ENCODE peak calls at places on chromosomes 16 and 17, in five cellular contexts. One of them, this sample, is unnamed.

GRCh38 chr17:4127555-4127954 is 15.3 kb downstream of the ZZEF1 start:
- DNase-seq in ACHN: no peak
- DNase-seq in activated CD4-positive, alpha-beta T cell treated with anti-CD3 and anti-CD28 coated beads, Interleukin-2, amount 10 ng/mL, durations not matched to agents 7 days and 5 days: no peak
- DNase-seq in Right ventricle myocardium superior: no peak
- DNase-seq in NAMALWA: no peak
- DNase-seq in this sample: no peak

GRCh38 chr16:84284168-84284722 is 10.4 kb upstream of the WFDC1 start:
- DNase-seq in NAMALWA: no peak
- DNase-seq in activated CD4-positive, alpha-beta T cell treated with anti-CD3 and anti-CD28 coated beads, Interleukin-2, amount 10 ng/mL, durations not matched to agents 7 days and 5 days: no peak
- DNase-seq in Right ventricle myocardium superior: peak
- DNase-seq in ACHN: no peak
- DNase-seq in this sample: peak

GRCh38 chr17:49815761-49816281 is 27.3 kb downstream of the KAT7 start:
- DNase-seq in ACHN: no peak
- DNase-seq in Right ventricle myocardium superior: no peak
- DNase-seq in activated CD4-positive, alpha-beta T cell treated with anti-CD3 and anti-CD28 coated beads, Interleukin-2, amount 10 ng/mL, durations not matched to agents 7 days and 5 days: no peak
- DNase-seq in NAMALWA: no peak
- DNase-seq in this sample: no peak

GRCh38 chr17:4550534-4551039 is 4.6 kb downstream of the MYBBP1A start:
- DNase-seq in ACHN: no peak
- DNase-seq in Right ventricle myocardium superior: no peak
- DNase-seq in activated CD4-positive, alpha-beta T cell treated with anti-CD3 and anti-CD28 coated beads, Interleukin-2, amount 10 ng/mL, durations not matched to agents 7 days and 5 days: no peak
- DNase-seq in NAMALWA: no peak
- DNase-seq in this sample: peak

GRCh38 chr17:2183346-2183745 is 120.2 kb downstream of the SMG6 start:
- DNase-seq in ACHN: no peak
- DNase-seq in Right ventricle myocardium superior: no peak
- DNase-seq in activated CD4-positive, alpha-beta T cell treated with anti-CD3 and anti-CD28 coated beads, Interleukin-2, amount 10 ng/mL, durations not matched to agents 7 days and 5 days: no peak
- DNase-seq in NAMALWA: no peak
- DNase-seq in this sample: no peak

GRCh38 chr16:51807551-51807950 is 656.5 kb upstream of the SALL1 start:
- DNase-seq in activated CD4-positive, alpha-beta T cell treated with anti-CD3 and anti-CD28 coated beads, Interleukin-2, amount 10 ng/mL, durations not matched to agents 7 days and 5 days: no peak
- DNase-seq in ACHN: no peak
- DNase-seq in NAMALWA: no peak
- DNase-seq in Right ventricle myocardium superior: no peak
- DNase-seq in this sample: no peak

GRCh38 chr16:67718668-67719047 is 458 bp downstream of the GFOD2 start:
- DNase-seq in NAMALWA: peak
- DNase-seq in Right ventricle myocardium superior: no peak
- DNase-seq in activated CD4-positive, alpha-beta T cell treated with anti-CD3 and anti-CD28 coated beads, Interleukin-2, amount 10 ng/mL, durations not matched to agents 7 days and 5 days: peak
- DNase-seq in ACHN: no peak
- DNase-seq in this sample: no peak

GRCh38 chr17:73646409-73647305 is 2.4 kb upstream of the SDK2 start:
- DNase-seq in activated CD4-positive, alpha-beta T cell treated with anti-CD3 and anti-CD28 coated beads, Interleukin-2, amount 10 ng/mL, durations not matched to agents 7 days and 5 days: peak
- DNase-seq in NAMALWA: peak
- DNase-seq in Right ventricle myocardium superior: no peak
- DNase-seq in ACHN: no peak
- DNase-seq in this sample: no peak

GRCh38 chr17:37847811-37848331 is 76.3 kb upstream of the TBC1D3K start:
- DNase-seq in NAMALWA: no peak
- DNase-seq in activated CD4-positive, alpha-beta T cell treated with anti-CD3 and anti-CD28 coated beads, Interleukin-2, amount 10 ng/mL, durations not matched to agents 7 days and 5 days: no peak
- DNase-seq in ACHN: no peak
- DNase-seq in Right ventricle myocardium superior: no peak
- DNase-seq in this sample: no peak

GRCh38 chr16:67537636-67538591 is 9.3 kb downstream of the RIPOR1 start:
- DNase-seq in activated CD4-positive, alpha-beta T cell treated with anti-CD3 and anti-CD28 coated beads, Interleukin-2, amount 10 ng/mL, durations not matched to agents 7 days and 5 days: peak
- DNase-seq in NAMALWA: no peak
- DNase-seq in Right ventricle myocardium superior: peak
- DNase-seq in ACHN: no peak
- DNase-seq in this sample: peak

GRCh38 chr17:9055281-9055680 is 34.0 kb downstream of the NTN1 start:
- DNase-seq in activated CD4-positive, alpha-beta T cell treated with anti-CD3 and anti-CD28 coated beads, Interleukin-2, amount 10 ng/mL, durations not matched to agents 7 days and 5 days: no peak
- DNase-seq in NAMALWA: no peak
- DNase-seq in Right ventricle myocardium superior: no peak
- DNase-seq in ACHN: no peak
- DNase-seq in this sample: no peak

GRCh38 chr17:82449136-82449882 is 1.2 kb downstream of the CYBC1 start:
- DNase-seq in NAMALWA: peak
- DNase-seq in Right ventricle myocardium superior: peak
- DNase-seq in activated CD4-positive, alpha-beta T cell treated with anti-CD3 and anti-CD28 coated beads, Interleukin-2, amount 10 ng/mL, durations not matched to agents 7 days and 5 days: peak
- DNase-seq in ACHN: no peak
- DNase-seq in this sample: peak

GRCh38 chr17:69088643-69089200 is 28.0 kb upstream of the ABCA9 start:
- DNase-seq in ACHN: no peak
- DNase-seq in NAMALWA: no peak
- DNase-seq in Right ventricle myocardium superior: no peak
- DNase-seq in activated CD4-positive, alpha-beta T cell treated with anti-CD3 and anti-CD28 coated beads, Interleukin-2, amount 10 ng/mL, durations not matched to agents 7 days and 5 days: no peak
- DNase-seq in this sample: no peak

GRCh38 chr16:83802135-83802534 is 5.6 kb upstream of the HSBP1 start:
- DNase-seq in Right ventricle myocardium superior: no peak
- DNase-seq in ACHN: no peak
- DNase-seq in NAMALWA: no peak
- DNase-seq in activated CD4-positive, alpha-beta T cell treated with anti-CD3 and anti-CD28 coated beads, Interleukin-2, amount 10 ng/mL, durations not matched to agents 7 days and 5 days: no peak
- DNase-seq in this sample: no peak

GRCh38 chr16:56101480-56101879 is 89.8 kb upstream of the GNAO1 start:
- DNase-seq in Right ventricle myocardium superior: no peak
- DNase-seq in NAMALWA: no peak
- DNase-seq in activated CD4-positive, alpha-beta T cell treated with anti-CD3 and anti-CD28 coated beads, Interleukin-2, amount 10 ng/mL, durations not matched to agents 7 days and 5 days: no peak
- DNase-seq in ACHN: no peak
- DNase-seq in this sample: no peak

GRCh38 chr16:4537376-4538066 is 1.1 kb downstream of the CDIP1 start:
- DNase-seq in NAMALWA: no peak
- DNase-seq in ACHN: no peak
- DNase-seq in Right ventricle myocardium superior: peak
- DNase-seq in activated CD4-positive, alpha-beta T cell treated with anti-CD3 and anti-CD28 coated beads, Interleukin-2, amount 10 ng/mL, durations not matched to agents 7 days and 5 days: no peak
- DNase-seq in this sample: peak

GRCh38 chr17:56913000-56913866 is 616 bp downstream of the TRIM25 start:
- DNase-seq in ACHN: peak
- DNase-seq in activated CD4-positive, alpha-beta T cell treated with anti-CD3 and anti-CD28 coated beads, Interleukin-2, amount 10 ng/mL, durations not matched to agents 7 days and 5 days: no peak
- DNase-seq in Right ventricle myocardium superior: peak
- DNase-seq in NAMALWA: peak
- DNase-seq in this sample: no peak

GRCh38 chr16:5884996-5885395 is 787.4 kb upstream of the EEF2KMT start:
- DNase-seq in activated CD4-positive, alpha-beta T cell treated with anti-CD3 and anti-CD28 coated beads, Interleukin-2, amount 10 ng/mL, durations not matched to agents 7 days and 5 days: no peak
- DNase-seq in ACHN: no peak
- DNase-seq in NAMALWA: no peak
- DNase-seq in Right ventricle myocardium superior: no peak
- DNase-seq in this sample: no peak

GRCh38 chr17:76054112-76054476 is 18.2 kb downstream of the SRP68 start:
- DNase-seq in Right ventricle myocardium superior: no peak
- DNase-seq in activated CD4-positive, alpha-beta T cell treated with anti-CD3 and anti-CD28 coated beads, Interleukin-2, amount 10 ng/mL, durations not matched to agents 7 days and 5 days: no peak
- DNase-seq in NAMALWA: no peak
- DNase-seq in ACHN: no peak
- DNase-seq in this sample: no peak

This sample was measured in spleen.